ENCODE peak calls at places on chromosomes 3 and 15, in six cellular contexts. T is stimulated activated CD8-positive, alpha-beta memory T cell treated with anti-CD3 and anti-CD28 coated beads, Interleukin-12 subunit alpha, Interleukin-12 subunit beta, amount 100 ng/mL, for 1 hour; E is Peyer's patch; S is uterus; U is activated naive CD4-positive, alpha-beta T cell treated with anti-CD3 and anti-CD28 coated beads, Interleukin-2, amount 50 U/mL, for 16 hours; W is iris pigment epithelial cell. N is an unnamed sample.

GRCh38 chr3:140441006-140441405 is 236.9 kb upstream of the TRIM42 start:
- DNase-seq in T (no peak), E (no peak), S (peak; percentile 29), U (no peak), W (peak; percentile 67), N (no peak)

GRCh38 chr3:87478716-87479115 is 202.3 kb upstream of the POU1F1 start:
- DNase-seq in T (no peak), E (no peak), S (no peak), U (no peak), W (no peak), N (no peak)

GRCh38 chr15:69119016-69119415 is 41.4 kb upstream of the GLCE start:
- DNase-seq in T (no peak), E (no peak), S (no peak), U (no peak), W (no peak), N (no peak)

GRCh38 chr3:164677317-164677716 is 401.0 kb downstream of the SI start:
- DNase-seq in T (no peak), E (no peak), S (no peak), U (no peak), W (no peak), N (no peak)

GRCh38 chr3:184562146-184562861 is 719 bp downstream of the EPHB3 start:
- DNase-seq in T (no peak), E (no peak), S (no peak), U (no peak), W (no peak), N (no peak)

GRCh38 chr15:51172190-51172589 is 77.5 kb upstream of the TNFAIP8L3 start:
- DNase-seq in T (no peak), E (no peak), S (no peak), U (no peak), W (peak; percentile 37), N (no peak)

GRCh38 chr3:183008799-183009198 is 28.5 kb upstream of the DCUN1D1 start:
- DNase-seq in T (no peak), E (no peak), S (no peak), U (no peak), W (peak; percentile 28), N (no peak)

GRCh38 chr15:58931985-58932384 is 1.5 kb downstream of the SLTM start:
- DNase-seq in T (no peak), E (no peak), S (no peak), U (no peak), W (peak; percentile 60), N (no peak)

GRCh38 chr3:111227216-111227615 is 155.6 kb downstream of the NECTIN3 start:
- DNase-seq in T (no peak), E (no peak), S (no peak), U (no peak), W (peak; percentile 65), N (no peak)

GRCh38 chr3:65473746-65474145 is 565.0 kb downstream of the MAGI1 start:
- DNase-seq in T (no peak), E (no peak), S (no peak), U (no peak), W (peak; percentile 30), N (no peak)

GRCh38 chr15:70121656-70122297 is 24.1 kb upstream of the TLE3 start:
- DNase-seq in T (no peak), E (peak; percentile 69), S (peak; percentile 87), U (no peak), W (peak; percentile 97), N (no peak)

GRCh38 chr3:158718490-158719170 is 13.6 kb downstream of the RARRES1 start:
- DNase-seq in T (no peak), E (no peak), S (no peak), U (no peak), W (peak; percentile 98), N (no peak)

N was measured in NCI-H510A.